ENCODE peak calls at places on chromosomes 13 and 19, in seven cellular contexts. N is hepatocyte; I is Peyer's patch; O is activated naive CD8-positive, alpha-beta T cell treated with anti-CD3 and anti-CD28 coated beads for 36 hours; U is NCI-H2171 treated with DMSO at 0.1 percent for 48 hours; A is naive B cell; W is stimulated activated CD8-positive, alpha-beta memory T cell treated with anti-CD3 and anti-CD28 coated beads, Interleukin-2, amount 100 ng/mL, for 48 hours. Z is an unnamed sample.

GRCh38 chr13:75365724-75366173 is 116.2 kb downstream of the TBC1D4 start:
- DNase-seq in I (no peak), A (no peak), W (no peak), O (no peak), U (no peak), N (no peak), Z (no peak)

GRCh38 chr13:107900775-107901174 is 314.6 kb downstream of the LIG4 start:
- DNase-seq in W (no peak), I (no peak), U (no peak), N (no peak), O (no peak), A (no peak), Z (no peak)

GRCh38 chr13:83498486-83499190 is 383.6 kb downstream of the SLITRK1 start:
- DNase-seq in W (no peak), N (no peak), I (no peak), U (no peak), O (no peak), A (no peak), Z (no peak)

GRCh38 chr19:15378529-15379082 is 981 bp downstream of the AKAP8 start:
- DNase-seq in O (peak; percentile 63), I (peak; percentile 59), W (peak; percentile 40), A (peak; percentile 33), N (peak; percentile 77), U (peak; percentile 51), Z (no peak)

GRCh38 chr19:4043966-4044365 is 22.7 kb downstream of the ZBTB7A start:
- DNase-seq in O (no peak), N (no peak), I (no peak), W (no peak), U (no peak), A (no peak), Z (no peak)

GRCh38 chr19:2610637-2611482 is 91.6 kb downstream of the GNG7 start:
- DNase-seq in I (peak; percentile 91), A (peak; percentile 79), W (peak; percentile 89), U (peak; percentile 81), O (peak; percentile 86), N (peak; percentile 96), Z (peak; percentile 93)

GRCh38 chr19:52640916-52641315 is 2.8 kb upstream of the ZNF83 start:
- DNase-seq in N (peak; percentile 33), O (no peak), U (no peak), W (no peak), A (no peak), I (no peak), Z (no peak)

GRCh38 chr19:7829561-7830271 is at the start of gene EVI5L:
- DNase-seq in N (peak; percentile 100), U (peak; percentile 100), A (peak; percentile 100), O (peak; percentile 100), W (peak; percentile 99), I (peak; percentile 99), Z (peak; percentile 100)

GRCh38 chr19:6452223-6452614 is 7.4 kb downstream of the SLC25A23 start:
- DNase-seq in O (no peak), W (no peak), U (no peak), N (no peak), I (no peak), A (no peak), Z (no peak)

GRCh38 chr19:38384209-38385027 is 3.4 kb downstream of the GGN start:
- DNase-seq in O (no peak), I (no peak), W (no peak), U (no peak), A (no peak), N (peak; percentile 45), Z (no peak)

GRCh38 chr13:112849500-112849899 is 119.5 kb upstream of the MCF2L start:
- DNase-seq in U (peak; percentile 94), W (no peak), N (no peak), O (no peak), I (no peak), A (no peak), Z (no peak)

GRCh38 chr13:42022796-42023493 is 25.5 kb upstream of the DGKH start:
- DNase-seq in I (no peak), O (no peak), A (no peak), U (no peak), N (no peak), W (no peak), Z (no peak)

GRCh38 chr19:35720163-35720524 is 2.3 kb downstream of the KMT2B start:
- DNase-seq in A (no peak), W (no peak), N (no peak), O (no peak), U (no peak), I (no peak), Z (no peak)

GRCh38 chr19:23872282-23872919 is 42.3 kb upstream of the ZNF726 start:
- DNase-seq in N (no peak), W (no peak), I (no peak), O (no peak), U (no peak), A (no peak), Z (peak; percentile 73)

GRCh38 chr13:95660981-95661581 is 15.9 kb upstream of the DNAJC3 start:
- DNase-seq in N (peak; percentile 64), O (no peak), I (no peak), U (peak; percentile 59), A (no peak), W (no peak), Z (no peak)

GRCh38 chr13:112700291-112701060 is 10.6 kb downstream of the ATP11A start:
- DNase-seq in O (no peak), I (no peak), U (no peak), W (no peak), N (no peak), A (no peak), Z (peak; percentile 39)

GRCh38 chr13:30978981-30979956 is 46.8 kb downstream of the TEX26 start:
- DNase-seq in U (no peak), W (peak; percentile 43), O (peak; percentile 23), I (no peak), N (peak; percentile 30), A (no peak), Z (no peak)

GRCh38 chr13:25688524-25688923 is 316.8 kb downstream of the ATP8A2 start:
- DNase-seq in U (no peak), I (no peak), A (no peak), W (no peak), N (no peak), O (no peak), Z (no peak)

GRCh38 chr13:104318121-104318520 is 1251.9 kb upstream of the SLC10A2 start:
- DNase-seq in U (peak; percentile 40), O (no peak), N (peak; percentile 46), I (no peak), A (no peak), W (no peak), Z (no peak)

GRCh38 chr19:17770613-17771012 is 19.3 kb downstream of the FCHO1 start:
- DNase-seq in O (no peak), N (no peak), U (no peak), W (no peak), I (no peak), A (no peak), Z (no peak)

GRCh38 chr19:3968556-3969434 is 2.1 kb downstream of the DAPK3 start:
- DNase-seq in O (no peak), I (no peak), A (no peak), N (peak; percentile 96), W (no peak), U (no peak), Z (peak; percentile 72)

GRCh38 chr19:40633207-40633606 is 32.0 kb downstream of the LTBP4 start:
- DNase-seq in I (no peak), N (no peak), W (no peak), O (no peak), U (no peak), A (no peak), Z (no peak)

GRCh38 chr19:32748497-32748896 is 28.9 kb downstream of the TDRD12 start:
- DNase-seq in W (no peak), O (no peak), U (peak; percentile 49), A (no peak), N (no peak), I (no peak), Z (no peak)

GRCh38 chr13:52975969-52976368 is 52.6 kb upstream of the OLFM4 start:
- DNase-seq in U (no peak), A (no peak), O (no peak), W (no peak), I (no peak), N (no peak), Z (no peak)

GRCh38 chr19:52535831-52536800 is 8.6 kb downstream of the ZNF808 start:
- DNase-seq in U (no peak), O (peak; percentile 92), A (peak; percentile 72), I (peak; percentile 94), N (peak; percentile 94), W (peak; percentile 88), Z (peak; percentile 59)

GRCh38 chr13:75850915-75851314 is 214.8 kb downstream of the LMO7 start:
- DNase-seq in U (no peak), I (no peak), W (no peak), O (no peak), A (no peak), N (no peak), Z (no peak)

GRCh38 chr13:47474845-47475244 is 526.2 kb downstream of the SUCLA2 start:
- DNase-seq in U (no peak), W (no peak), A (no peak), O (no peak), I (no peak), N (no peak), Z (peak; percentile 49)

GRCh38 chr19:58379276-58379675 is 1.6 kb downstream of the ZNF837 start:
- DNase-seq in A (no peak), W (no peak), I (no peak), O (no peak), N (no peak), U (no peak), Z (no peak)

GRCh38 chr13:23254506-23254905 is 73.7 kb downstream of the SGCG start:
- DNase-seq in W (no peak), A (no peak), U (no peak), N (no peak), I (no peak), O (no peak), Z (no peak)

GRCh38 chr13:32125221-32125621 is 93.6 kb downstream of the FRY start:
- DNase-seq in N (no peak), A (no peak), O (no peak), U (no peak), W (no peak), I (no peak), Z (no peak)

GRCh38 chr19:54186934-54187381 is 2.4 kb downstream of the MBOAT7 start:
- DNase-seq in I (no peak), W (no peak), U (no peak), N (peak; percentile 74), O (no peak), A (no peak), Z (no peak)

GRCh38 chr13:45219938-45220375 is 19.1 kb upstream of the KCTD4 start:
- DNase-seq in I (no peak), U (no peak), O (no peak), A (no peak), W (no peak), N (no peak), Z (no peak)

GRCh38 chr19:27794444-27795042 is 1418.4 kb downstream of the UQCRFS1 start:
- DNase-seq in A (no peak), O (peak; percentile 17), N (peak; percentile 57), I (no peak), U (no peak), W (peak; percentile 1), Z (no peak)

GRCh38 chr13:97710797-97711196 is 242.7 kb upstream of the IPO5 start:
- DNase-seq in N (no peak), W (no peak), I (no peak), O (no peak), U (no peak), A (no peak), Z (no peak)

GRCh38 chr19:40771101-40771539 is 4.2 kb upstream of the MIA start:
- DNase-seq in I (no peak), A (no peak), N (no peak), W (no peak), O (no peak), U (peak; percentile 29), Z (no peak)

GRCh38 chr19:35868823-35869326 is 501 bp downstream of the APLP1 start:
- DNase-seq in N (no peak), W (no peak), U (no peak), O (no peak), I (no peak), A (no peak), Z (no peak)

GRCh38 chr13:107866666-107867623 is 348.4 kb downstream of the LIG4 start:
- DNase-seq in N (peak; percentile 61), O (peak; percentile 17), U (peak; percentile 46), W (no peak), A (no peak), I (no peak), Z (no peak)

GRCh38 chr19:41928221-41928683 is at the start of gene ERFL:
- DNase-seq in I (no peak), U (no peak), N (no peak), A (no peak), W (no peak), O (peak; percentile 44), Z (no peak)

Z was measured in left lobe of liver.